ENCODE peak calls at places on chromosomes 4 and X, in six cellular contexts. Q is stimulated activated CD4-positive, alpha-beta T cell treated with anti-CD3 and anti-CD28 coated beads, Interleukin-12 subunit alpha, Interleukin-12 subunit beta, amount 100 ng/mL, for 4 hours; V is aorta; J is cardiac fibroblast; P is non-pigmented ciliary epithelial cell; K is mesothelial cell of epicardium. D is an unnamed sample.

GRCh38 chrX:118167361-118167760 is 50.8 kb upstream of the KLHL13 start:
- DNase-seq in V (no peak), P (no peak), J (no peak), K (no peak), Q (no peak), D (no peak)

GRCh38 chr4:108731001-108731400 is 31.9 kb downstream of the ETNPPL start:
- DNase-seq in J (no peak), V (no peak), K (no peak), P (no peak), Q (no peak), D (no peak)

GRCh38 chr4:142512161-142512560 is 333.9 kb downstream of the INPP4B start:
- DNase-seq in K (no peak), Q (no peak), J (peak), V (no peak), P (no peak), D (no peak)

GRCh38 chr4:39357002-39357401 is 9.2 kb downstream of the RFC1 start:
- DNase-seq in Q (no peak), K (no peak), V (no peak), J (no peak), P (no peak), D (no peak)

GRCh38 chrX:54776987-54777672 is 20.9 kb downstream of the ITIH6 start:
- DNase-seq in P (no peak), V (no peak), K (no peak), J (no peak), Q (no peak), D (no peak)

GRCh38 chrX:22087158-22087557 is 55.0 kb downstream of the PHEX start:
- DNase-seq in P (no peak), Q (no peak), V (no peak), K (no peak), J (no peak), D (no peak)

GRCh38 chr4:183332447-183332846 is 10.2 kb upstream of the CLDN24 start:
- DNase-seq in J (no peak), Q (no peak), V (no peak), P (no peak), K (no peak), D (no peak)

GRCh38 chr4:142274137-142274536 is 572.0 kb downstream of the INPP4B start:
- DNase-seq in P (peak), K (no peak), V (no peak), J (peak), Q (no peak), D (no peak)

GRCh38 chr4:6134612-6135220 is 65.6 kb downstream of the JAKMIP1 start:
- DNase-seq in P (no peak), J (no peak), Q (no peak), V (no peak), K (no peak), D (no peak)

GRCh38 chrX:40290519-40290918 is 192.8 kb upstream of the BCOR start:
- DNase-seq in Q (no peak), P (no peak), J (no peak), K (no peak), V (no peak), D (no peak)

GRCh38 chrX:44874481-44875184 is 1.6 kb downstream of the KDM6A start:
- DNase-seq in J (peak), Q (no peak), V (no peak), P (no peak), K (no peak), D (peak)

GRCh38 chrX:41233988-41234387 is 100.0 kb upstream of the DDX3X start:
- DNase-seq in J (no peak), K (no peak), V (no peak), P (no peak), Q (no peak), D (no peak)

GRCh38 chrX:149631293-149632165 is at the start of gene TMEM185A:
- DNase-seq in K (no peak), P (no peak), V (peak), Q (peak), J (peak), D (peak)

GRCh38 chr4:68984947-68985346 is 33.3 kb upstream of the UGT2A3 start:
- DNase-seq in V (no peak), Q (no peak), P (no peak), K (no peak), J (no peak), D (no peak)

GRCh38 chrX:1487401-1487800 is 34.7 kb upstream of the ASMTL start:
- DNase-seq in J (no peak), V (no peak), K (no peak), Q (no peak), P (no peak), D (no peak)

GRCh38 chrX:149274516-149275105 is 230.5 kb downstream of the IDS start:
- DNase-seq in Q (no peak), P (no peak), J (peak), V (no peak), K (no peak), D (no peak)

GRCh38 chr4:24237709-24238108 is 346.6 kb downstream of the DHX15 start:
- DNase-seq in P (no peak), K (no peak), Q (no peak), V (no peak), J (no peak), D (no peak)

GRCh38 chr4:31100551-31100950 is 380.4 kb downstream of the PCDH7 start:
- DNase-seq in V (no peak), J (no peak), P (no peak), K (no peak), Q (no peak), D (no peak)

GRCh38 chr4:146330392-146330791 is 116.1 kb downstream of the REELD1 start:
- DNase-seq in Q (no peak), K (no peak), J (peak), V (no peak), P (no peak), D (no peak)